ENCODE peak calls at places on chromosomes 11 and 22, in seven cellular contexts. R is sigmoid colon, O is left lung, V is Peyer's patch, E is progenitor cell of endocrine pancreas, C is bronchial epithelial cell, H is fibroblast of mammary gland. B is an unnamed sample.

GRCh38 chr11:67732045-67732787 is 57.8 kb upstream of the ALDH3B2 start:
- DNase-seq in R (no peak), O (no peak), V (no peak), E (no peak), C (no peak), H (no peak), B (peak; percentile 70)

GRCh38 chr11:14015711-14016110 is 53.2 kb downstream of the SPON1 start:
- DNase-seq in R (no peak), O (no peak), V (peak; percentile 71), E (no peak), C (peak; percentile 74), H (peak; percentile 72), B (peak; percentile 37)

GRCh38 chr11:119415966-119416365 is 7.0 kb downstream of the THY1 start:
- DNase-seq in R (no peak), O (no peak), V (no peak), E (no peak), C (no peak), H (no peak), B (no peak)

GRCh38 chr11:75565221-75565814 is 3.3 kb downstream of the SERPINH1 start:
- DNase-seq in R (peak; percentile 88), O (peak; percentile 56), V (peak; percentile 67), E (no peak), C (peak; percentile 55), H (peak; percentile 90), B (peak; percentile 68)

GRCh38 chr11:119368121-119369034 is 13.1 kb downstream of the USP2 start:
- DNase-seq in R (peak; percentile 77), O (peak; percentile 57), V (peak; percentile 90), E (no peak), C (no peak), H (peak; percentile 56), B (peak; percentile 32)

GRCh38 chr11:34034053-34034452 is 17.5 kb upstream of the CAPRIN1 start:
- DNase-seq in R (no peak), O (no peak), V (no peak), E (no peak), C (no peak), H (no peak), B (no peak)

GRCh38 chr11:74721479-74721835 is 9.8 kb downstream of the CHRDL2 start:
- DNase-seq in R (no peak), O (no peak), V (no peak), E (no peak), C (no peak), H (no peak), B (no peak)

GRCh38 chr11:27444801-27445215 is 27.8 kb downstream of the LGR4 start:
- DNase-seq in R (no peak), O (no peak), V (no peak), E (no peak), C (no peak), H (no peak), B (no peak)

GRCh38 chr22:41799486-41800347 is 762 bp upstream of the CCDC134 start:
- DNase-seq in R (peak; percentile 70), O (peak; percentile 40), V (peak; percentile 66), E (peak; percentile 27), C (no peak), H (no peak), B (no peak)

GRCh38 chr11:41461057-41461681 is 1.7 kb upstream of the LRRC4C start:
- DNase-seq in R (no peak), O (no peak), V (no peak), E (no peak), C (peak; percentile 29), H (peak; percentile 6), B (no peak)

GRCh38 chr11:75349540-75350116 is 1.8 kb downstream of the ARRB1 start:
- DNase-seq in R (peak; percentile 72), O (peak; percentile 73), V (peak; percentile 63), E (no peak), C (no peak), H (no peak), B (no peak)

GRCh38 chr11:45850446-45850845 is 3.2 kb downstream of the CRY2 start:
- DNase-seq in R (no peak), O (no peak), V (no peak), E (no peak), C (no peak), H (peak; percentile 47), B (no peak)

GRCh38 chr22:28440517-28441366 is 238.9 kb downstream of the TTC28 start:
- DNase-seq in R (no peak), O (no peak), V (no peak), E (no peak), C (no peak), H (peak; percentile 74), B (no peak)

GRCh38 chr22:37887610-37888378 is 18.3 kb upstream of the MICALL1 start:
- DNase-seq in R (peak; percentile 91), O (peak; percentile 60), V (no peak), E (no peak), C (peak; percentile 86), H (peak; percentile 84), B (no peak)

GRCh38 chr11:69249641-69250502 is 44.1 kb upstream of the MYEOV start:
- DNase-seq in R (peak; percentile 52), O (peak; percentile 62), V (peak; percentile 36), E (no peak), C (peak; percentile 41), H (peak; percentile 8), B (no peak)

GRCh38 chr11:46607516-46607915 is 9.5 kb downstream of the HARBI1 start:
- DNase-seq in R (no peak), O (no peak), V (no peak), E (no peak), C (no peak), H (no peak), B (no peak)

GRCh38 chr22:31344369-31345330 is 1.5 kb downstream of the PATZ1 start:
- DNase-seq in R (peak; percentile 82), O (no peak), V (peak; percentile 79), E (no peak), C (no peak), H (peak; percentile 48), B (no peak)

GRCh38 chr11:118291453-118291852 is 13.1 kb upstream of the CD3E start:
- DNase-seq in R (no peak), O (no peak), V (no peak), E (no peak), C (peak; percentile 89), H (peak; percentile 58), B (no peak)

DNA sequence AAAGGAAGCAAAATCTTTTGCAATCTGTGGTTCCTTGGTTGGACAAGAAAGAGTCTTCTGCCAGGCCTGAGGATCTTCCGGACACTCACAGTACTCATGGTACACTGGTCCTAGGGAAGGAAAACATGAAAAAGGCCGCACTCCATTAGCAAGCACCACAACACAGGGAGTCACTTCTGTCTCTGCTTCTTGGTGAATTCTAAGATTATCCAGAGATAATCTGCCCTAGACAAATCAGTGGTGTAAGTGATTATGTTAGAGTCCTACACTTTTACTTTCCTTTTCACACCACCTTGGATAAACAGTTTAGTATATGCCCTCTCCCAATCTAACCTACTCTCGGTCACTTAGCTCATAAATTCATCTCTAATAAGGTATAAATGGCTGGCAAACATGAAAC is 11.9 kb downstream of the POGLUT3 start:
- DNase-seq in R (no peak), O (no peak), V (no peak), E (no peak), C (no peak), H (no peak), B (no peak)
- TF ChIP-seq CTCF in R (no peak), O (no peak), V (no peak), E (no peak), C (no peak), H (no peak), B (no peak)

DNA sequence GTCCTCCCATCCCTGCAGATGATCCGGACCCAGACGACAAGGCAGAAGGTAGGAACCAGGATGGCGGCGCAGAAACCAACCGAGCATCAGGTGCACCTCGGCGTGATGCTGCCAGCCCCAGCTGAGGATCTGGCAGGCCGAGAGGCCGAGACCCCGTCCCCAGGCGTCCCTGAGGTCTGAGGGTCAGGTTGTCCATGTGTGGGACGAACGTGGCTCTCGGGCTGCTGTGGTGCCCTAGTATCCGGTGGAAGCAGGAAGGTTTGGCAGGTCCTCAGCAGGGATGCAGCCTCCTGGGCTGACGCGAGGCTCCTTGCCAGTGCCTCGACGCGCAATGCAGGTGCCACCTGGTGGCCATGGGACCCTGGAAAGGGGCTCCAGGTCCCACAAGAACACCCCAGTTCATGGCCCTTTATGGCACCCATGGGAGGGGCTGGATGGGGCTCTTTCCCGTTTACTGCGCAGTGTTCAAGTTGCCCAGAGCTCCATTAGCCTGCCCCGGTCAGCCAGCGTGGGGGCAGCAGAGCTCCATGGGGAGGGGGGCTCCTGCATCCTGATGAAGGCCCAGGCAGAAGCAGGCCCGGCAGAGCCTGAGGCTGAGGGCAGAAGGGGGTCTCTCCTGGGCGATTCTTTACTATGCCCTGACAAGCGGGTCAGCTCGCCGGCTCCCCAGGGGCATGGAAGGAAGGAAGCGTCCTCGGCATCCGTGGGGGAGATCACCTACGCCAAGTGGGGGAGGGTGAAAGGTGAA is 129.9 kb downstream of the CTTN start:
- DNase-seq in R (no peak), O (no peak), V (no peak), E (no peak), C (no peak), H (no peak), B (no peak)
- TF ChIP-seq CTCF in R (no peak), O (no peak), V (no peak), E (no peak), C (no peak), H (no peak), B (no peak)

DNA sequence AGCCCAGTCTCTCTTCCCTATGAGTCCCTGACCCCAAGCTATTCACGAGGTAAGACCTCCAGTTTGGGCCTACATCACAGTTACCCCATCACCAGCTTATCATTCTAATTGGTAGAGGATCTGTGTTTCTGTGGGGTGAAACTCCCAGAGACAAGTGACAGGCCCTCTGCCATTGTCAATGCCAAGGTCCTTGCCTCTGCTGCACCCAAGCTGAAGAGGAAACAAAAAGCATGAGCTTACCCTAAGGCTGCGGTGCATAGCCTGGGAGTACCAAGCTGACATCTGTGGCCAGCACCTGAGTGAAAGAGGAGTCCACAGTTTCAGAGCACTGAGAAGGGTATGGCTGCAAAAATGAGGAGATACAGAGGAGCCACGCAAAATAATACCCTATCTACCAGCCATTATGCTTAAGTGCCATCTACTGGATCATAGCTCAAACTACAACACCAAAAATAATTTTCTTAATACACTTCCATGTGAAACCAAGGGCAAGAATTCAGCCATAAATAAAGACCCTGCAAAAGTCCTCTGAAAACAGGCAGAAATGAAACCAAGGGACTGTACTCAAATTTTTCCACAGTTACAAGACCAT is 62.3 kb upstream of the ANO5 start:
- DNase-seq in R (no peak), O (no peak), V (no peak), E (no peak), C (peak; percentile 17), H (no peak), B (no peak)
- TF ChIP-seq CTCF in R (no peak), O (no peak), V (peak; percentile 47), E (peak; percentile 65), C (peak; percentile 52), H (peak; percentile 8), B (peak; percentile 44)

GRCh38 chr11:81010631-81011030 is 1569.8 kb upstream of the TENM4 start:
- DNase-seq in R (no peak), O (no peak), V (no peak), E (no peak), C (no peak), H (no peak), B (no peak)

GRCh38 chr11:81005595-81005994 is 1564.8 kb upstream of the TENM4 start:
- DNase-seq in R (no peak), O (no peak), V (no peak), E (no peak), C (peak; percentile 99), H (peak; percentile 92), B (no peak)

GRCh38 chr11:81004576-81004975 is 1563.7 kb upstream of the TENM4 start:
- DNase-seq in R (no peak), O (no peak), V (no peak), E (no peak), C (no peak), H (no peak), B (no peak)

GRCh38 chr11:81002374-81002773 is 1561.5 kb upstream of the TENM4 start:
- DNase-seq in R (no peak), O (no peak), V (no peak), E (no peak), C (no peak), H (no peak), B (no peak)

GRCh38 chr11:81007046-81007445 is 1566.2 kb upstream of the TENM4 start:
- DNase-seq in R (no peak), O (no peak), V (no peak), E (no peak), C (peak; percentile 56), H (peak; percentile 48), B (no peak)
- TF ChIP-seq CTCF in R (no peak), O (no peak), V (peak; percentile 12), E (peak; percentile 30), C (no peak), H (no peak), B (no peak)